ENCODE peak calls at places on chromosomes 2 and 18, in six cellular contexts. B, P, H, F, Q and A are unnamed samples.

GRCh38 chr2:171541202-171541884 is 19.1 kb downstream of the CYBRD1 start:
- DNase-seq in F (peak; percentile 74), B (no peak), Q (no peak), P (no peak), H (no peak), A (no peak)

GRCh38 chr2:47656715-47657600 is 126.0 kb upstream of the MSH6 start:
- DNase-seq in B (no peak), H (no peak), F (no peak), Q (no peak), P (no peak), A (no peak)

GRCh38 chr2:177735318-177735803 is 337.2 kb downstream of the PDE11A start:
- DNase-seq in Q (no peak), B (no peak), F (no peak), P (no peak), H (no peak), A (no peak)

GRCh38 chr2:222743263-222743865 is 71.9 kb downstream of the MOGAT1 start:
- DNase-seq in H (no peak), Q (no peak), P (no peak), F (no peak), B (peak; percentile 52), A (no peak)

GRCh38 chr2:69545477-69545932 is 98.0 kb downstream of the AAK1 start:
- DNase-seq in H (no peak), P (no peak), B (no peak), F (no peak), Q (no peak), A (no peak)

GRCh38 chr18:64330161-64330560 is 181.3 kb upstream of the LINC00305 start:
- DNase-seq in H (no peak), Q (no peak), B (no peak), F (peak; percentile 61), P (no peak), A (no peak)

GRCh38 chr2:232979871-232980461 is 33.1 kb downstream of the NGEF start:
- DNase-seq in B (no peak), P (peak; percentile 50), Q (peak; percentile 90), F (peak; percentile 57), H (no peak), A (peak; percentile 68)

GRCh38 chr18:26488417-26489009 is 59.8 kb downstream of the KCTD1 start:
- DNase-seq in F (no peak), Q (no peak), H (no peak), B (no peak), P (peak; percentile 43), A (no peak)

GRCh38 chr2:12719400-12720104 is 2.8 kb downstream of the TRIB2 start:
- DNase-seq in Q (no peak), F (no peak), H (no peak), P (peak; percentile 86), B (no peak), A (no peak)

GRCh38 chr2:218805627-218806026 is 23.7 kb downstream of the CYP27A1 start:
- DNase-seq in Q (no peak), F (no peak), H (no peak), P (peak; percentile 30), B (no peak), A (no peak)

GRCh38 chr2:184906709-184907108 is 308.4 kb downstream of the ZNF804A start:
- DNase-seq in P (no peak), Q (no peak), F (peak; percentile 62), B (no peak), H (no peak), A (no peak)

GRCh38 chr2:52429740-52430139 is 1337.9 kb upstream of the CHAC2 start:
- DNase-seq in P (peak; percentile 62), F (no peak), H (no peak), B (no peak), Q (no peak), A (no peak)

GRCh38 chr2:52431352-52431760 is 1336.2 kb upstream of the CHAC2 start:
- DNase-seq in P (no peak), H (no peak), F (no peak), Q (no peak), B (no peak), A (no peak)

GRCh38 chr2:52423655-52424054 is 1343.9 kb upstream of the CHAC2 start:
- DNase-seq in B (no peak), P (no peak), F (no peak), H (no peak), Q (no peak), A (no peak)

GRCh38 chr2:52423111-52423510 is 1344.5 kb upstream of the CHAC2 start:
- DNase-seq in H (no peak), P (no peak), F (no peak), Q (no peak), B (no peak), A (no peak)

DNA sequence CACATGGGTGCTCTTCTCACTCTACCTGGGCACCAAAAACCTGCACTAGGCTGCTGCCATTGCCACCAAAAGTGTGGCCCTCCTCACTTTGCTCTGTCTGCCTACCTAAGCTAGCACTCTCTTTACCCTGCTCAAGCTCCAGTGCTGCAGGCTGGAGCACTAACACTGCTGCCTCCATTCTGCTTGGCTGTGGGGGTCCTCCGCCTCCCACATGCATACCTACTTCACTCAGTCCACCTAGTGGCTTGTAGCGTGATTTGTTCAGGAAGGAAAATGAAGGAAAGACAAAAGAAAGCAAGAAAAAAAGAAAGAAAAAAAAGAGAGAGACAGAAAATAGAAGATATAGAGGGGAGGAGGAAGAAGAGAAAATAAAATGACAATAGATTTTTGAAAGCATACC is 1339.4 kb upstream of the CHAC2 start:
- DNase-seq in B (no peak), H (no peak), Q (no peak), F (peak; percentile 71), P (no peak), A (no peak)
- TF ChIP-seq CTCF in B (no peak), H (no peak), Q (no peak), F (peak; percentile 67), P (no peak), A (no peak)

GRCh38 chr2:198322275-198322674 is 517.9 kb downstream of the PLCL1 start:
- DNase-seq in B (no peak), Q (no peak), F (peak; percentile 77), H (no peak), P (no peak), A (no peak)
- TF ChIP-seq CTCF in B (no peak), Q (peak; percentile 76), F (peak; percentile 82), H (no peak), P (peak; percentile 39), A (peak; percentile 29)

GRCh38 chr2:202009019-202009481 is 24.6 kb upstream of the FZD7 start:
- DNase-seq in P (no peak), F (no peak), Q (no peak), H (no peak), B (no peak), A (no peak)

GRCh38 chr2:202002381-202002780 is 31.3 kb upstream of the FZD7 start:
- DNase-seq in P (no peak), F (peak; percentile 68), H (no peak), B (no peak), Q (no peak), A (no peak)

GRCh38 chr2:202005272-202005887 is 28.3 kb upstream of the FZD7 start:
- DNase-seq in F (no peak), Q (no peak), P (no peak), B (no peak), H (no peak), A (no peak)

GRCh38 chr2:202009563-202009962 is 24.1 kb upstream of the FZD7 start:
- DNase-seq in Q (no peak), P (no peak), F (no peak), H (no peak), B (no peak), A (no peak)

DNA sequence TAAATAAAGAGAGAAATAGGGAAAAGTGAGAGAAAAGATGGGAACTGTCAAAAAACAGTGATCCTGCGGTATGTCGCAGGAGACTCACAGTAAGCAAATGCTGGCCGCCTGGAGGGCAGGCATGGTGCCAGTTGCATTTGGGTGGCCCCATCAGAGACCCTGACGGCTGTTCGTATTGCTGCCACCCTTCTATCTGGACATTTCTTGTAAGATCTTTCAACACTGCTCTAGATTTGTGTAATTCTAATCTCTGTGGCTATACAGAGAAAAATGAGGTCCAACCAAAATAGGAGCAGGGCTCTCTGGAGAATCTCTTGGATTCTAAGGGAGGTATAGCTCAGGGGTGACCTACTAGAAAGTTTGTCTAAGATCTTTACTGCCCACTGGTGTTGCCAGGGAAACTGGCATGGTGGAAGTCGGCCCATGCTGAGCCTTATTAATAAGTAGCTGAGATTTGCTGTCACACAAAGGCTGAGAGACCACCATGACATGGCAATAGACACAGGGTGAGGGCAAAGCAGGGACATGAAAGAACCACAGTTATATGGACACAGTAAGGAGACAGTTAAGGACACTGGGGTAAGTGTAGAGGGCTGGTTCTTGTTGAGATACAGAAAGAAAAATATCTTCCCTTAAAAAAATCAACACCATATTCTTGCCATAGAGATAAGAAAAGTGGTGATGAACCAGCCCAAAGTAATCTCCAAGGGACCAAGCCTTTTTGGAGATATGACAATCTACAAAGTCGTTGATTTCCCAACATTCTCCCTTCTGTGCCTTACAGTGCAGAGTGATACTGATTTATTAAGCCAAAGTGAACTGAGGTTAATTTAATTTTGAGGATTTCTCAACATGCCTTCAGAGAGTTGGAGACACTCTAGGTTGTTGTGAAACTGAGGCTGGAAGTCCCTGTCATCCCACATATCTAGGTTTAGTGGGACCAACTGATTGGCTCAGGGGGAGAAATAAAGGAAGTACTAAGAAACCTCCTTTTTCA is 26.3 kb upstream of the FZD7 start:
- DNase-seq in Q (no peak), H (no peak), F (no peak), B (no peak), P (no peak), A (no peak)
- TF ChIP-seq CTCF in Q (no peak), H (no peak), F (no peak), B (no peak), P (peak; percentile 29), A (peak; percentile 40)

GRCh38 chr18:9335255-9336045 is 877 bp downstream of the TWSG1 start:
- DNase-seq in H (no peak), P (peak; percentile 39), F (no peak), B (no peak), Q (no peak), A (no peak)

GRCh38 chr18:9337875-9338274 is 3.3 kb downstream of the TWSG1 start:
- DNase-seq in Q (no peak), H (no peak), F (no peak), B (no peak), P (peak; percentile 33), A (no peak)

GRCh38 chr18:9336827-9337226 is 2.3 kb downstream of the TWSG1 start:
- DNase-seq in P (no peak), H (no peak), F (no peak), B (no peak), Q (no peak), A (no peak)

GRCh38 chr18:9333441-9334350 is 877 bp upstream of the TWSG1 start:
- DNase-seq in P (no peak), H (no peak), Q (no peak), B (peak; percentile 50), F (peak; percentile 84), A (no peak)

DNA sequence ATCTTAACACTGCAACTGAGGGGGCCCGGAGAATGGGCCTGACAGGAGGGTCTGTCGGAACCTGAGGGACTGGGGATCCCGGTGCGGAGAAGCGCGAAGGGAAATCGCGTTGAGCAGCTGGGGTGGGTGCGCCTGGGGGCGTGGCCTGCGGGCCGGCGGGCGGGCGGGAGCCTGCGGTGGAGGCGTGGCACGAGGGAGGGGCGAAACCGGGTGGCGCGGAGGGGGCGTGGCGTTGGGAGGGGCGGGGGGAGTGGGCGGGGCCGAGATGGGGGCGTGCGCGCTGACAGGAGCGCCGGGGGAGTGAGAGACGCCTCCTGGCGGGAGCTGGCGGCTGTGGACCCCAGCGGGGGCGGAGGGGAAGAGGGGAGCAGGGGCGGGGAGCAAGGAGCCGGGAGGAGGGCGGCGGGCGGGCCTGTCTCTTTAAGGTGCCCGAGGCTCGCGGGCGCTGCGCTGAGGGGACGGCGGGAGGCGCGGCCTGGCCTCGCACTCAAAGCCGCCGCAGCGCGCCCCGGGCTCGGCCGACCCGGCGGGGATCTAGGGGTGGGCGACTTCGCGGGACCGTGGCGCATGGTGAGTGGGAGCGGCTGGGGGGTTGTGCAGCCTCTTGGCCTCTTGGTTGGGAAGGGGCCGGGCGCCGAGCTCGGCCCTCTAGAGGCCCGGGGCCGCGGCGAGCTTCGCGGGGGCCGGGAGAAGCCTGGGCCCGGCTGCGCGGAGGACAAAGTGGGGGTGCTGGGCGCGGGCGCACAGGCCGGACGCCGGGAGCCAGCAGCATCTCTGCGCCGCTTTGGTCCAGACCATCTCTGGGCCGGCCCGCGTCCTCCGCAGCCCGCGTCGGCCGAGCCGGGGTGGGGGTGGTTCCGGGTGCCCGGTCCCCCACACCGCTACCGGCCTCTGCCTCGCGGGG is at the start of gene TWSG1:
- DNase-seq in Q (peak; percentile 82), P (peak; percentile 95), F (peak; percentile 98), H (peak; percentile 80), B (peak; percentile 85), A (peak; percentile 99)
- TF ChIP-seq CTCF in Q (peak; percentile 21), P (peak; percentile 30), F (peak; percentile 66), H (no peak), B (peak; percentile 50), A (peak; percentile 64)